ENCODE peak calls at places on chromosome 1, in eight cellular contexts. H is putamen, T is caudate nucleus, E is lower lobe of right lung, V is EL, B is GM03348, U is AG08395, S is aorta. X is an unnamed sample.

GRCh38 chr1:7509593-7509992 is 261.5 kb upstream of the VAMP3 start:
- DNase-seq in H (no peak), T (no peak), E (peak), V (no peak), B (no peak), U (no peak), S (no peak), X (no peak)

GRCh38 chr1:93448983-93449805 is 1.3 kb downstream of the FNBP1L start:
- DNase-seq in H (no peak), T (no peak), E (no peak), V (peak), B (peak), U (peak), S (no peak), X (no peak)

GRCh38 chr1:2623571-2624337 is 9.1 kb downstream of the MMEL1 start:
- DNase-seq in H (no peak), T (no peak), E (peak), V (no peak), B (no peak), U (no peak), S (peak), X (no peak)

GRCh38 chr1:77081834-77082233 is 137.4 kb downstream of the PIGK start:
- DNase-seq in H (no peak), T (no peak), E (no peak), V (no peak), B (no peak), U (no peak), S (no peak), X (no peak)

GRCh38 chr1:119987689-119988088 is 81.8 kb downstream of the NOTCH2 start:
- DNase-seq in H (no peak), T (no peak), E (no peak), V (no peak), B (no peak), U (no peak), S (no peak), X (no peak)

GRCh38 chr1:3338725-3339070 is 115.8 kb upstream of the ARHGEF16 start:
- DNase-seq in H (no peak), T (no peak), E (no peak), V (no peak), B (no peak), U (no peak), S (no peak), X (no peak)

GRCh38 chr1:64282353-64282752 is 78.9 kb downstream of the UBE2U start:
- DNase-seq in H (no peak), T (no peak), E (peak), V (no peak), B (no peak), U (no peak), S (no peak), X (no peak)

GRCh38 chr1:25922633-25923567 is 16.7 kb upstream of the STMN1 start:
- DNase-seq in H (peak), T (peak), E (peak), V (peak), B (peak), U (peak), S (peak), X (no peak)

GRCh38 chr1:13901041-13901440 is 201.1 kb downstream of the PRDM2 start:
- DNase-seq in H (no peak), T (no peak), E (no peak), V (no peak), B (no peak), U (no peak), S (no peak), X (no peak)

GRCh38 chr1:24261977-24262376 is 57.2 kb upstream of the GRHL3 start:
- DNase-seq in H (no peak), T (no peak), E (no peak), V (no peak), B (no peak), U (no peak), S (no peak), X (no peak)